ENCODE peak calls at places on chromosomes 3 and 15, in four cellular contexts. F, Z, W and Q are unnamed samples.

GRCh38 chr3:113117511-113118302 is 93.7 kb upstream of the BOC start:
- DNase-seq in F (peak), Z (no peak), W (peak), Q (peak)

GRCh38 chr3:64730651-64731050 is 42.9 kb upstream of the ADAMTS9 start:
- DNase-seq in F (no peak), Z (peak), W (no peak), Q (no peak)

GRCh38 chr3:195159117-195159818 is 111.7 kb downstream of the XXYLT1 start:
- DNase-seq in F (no peak), Z (no peak), W (no peak), Q (no peak)

GRCh38 chr3:159185443-159186050 is 383.7 kb downstream of the MFSD1 start:
- DNase-seq in F (no peak), Z (no peak), W (peak), Q (no peak)

GRCh38 chr15:92733090-92733933 is 77.7 kb upstream of the FAM174B start:
- DNase-seq in F (no peak), Z (no peak), W (no peak), Q (no peak)

GRCh38 chr3:52704611-52705437 is 767 bp downstream of the GLT8D1 start:
- DNase-seq in F (no peak), Z (peak), W (peak), Q (peak)

GRCh38 chr15:61169904-61170695 is 59.0 kb downstream of the RORA start:
- DNase-seq in F (no peak), Z (no peak), W (no peak), Q (no peak)

GRCh38 chr3:142274908-142275307 is 49.5 kb upstream of the GK5 start:
- DNase-seq in F (no peak), Z (no peak), W (no peak), Q (no peak)

GRCh38 chr3:145735631-145736030 is 425.4 kb downstream of the PLOD2 start:
- DNase-seq in F (no peak), Z (no peak), W (no peak), Q (peak)

GRCh38 chr15:29438714-29439076 is 169.1 kb upstream of the NSMCE3 start:
- DNase-seq in F (no peak), Z (no peak), W (no peak), Q (no peak)

GRCh38 chr3:175342196-175342595 is 483.1 kb downstream of the NAALADL2 start:
- DNase-seq in F (no peak), Z (no peak), W (peak), Q (no peak)

GRCh38 chr15:56919708-56920637 is 1.5 kb downstream of the TCF12 start:
- DNase-seq in F (no peak), Z (peak), W (peak), Q (peak)

GRCh38 chr3:192915724-192916123 is 1.9 kb downstream of the MB21D2 start:
- DNase-seq in F (no peak), Z (no peak), W (peak), Q (no peak)

GRCh38 chr3:14514323-14514720 is 25.8 kb downstream of the GRIP2 start:
- DNase-seq in F (no peak), Z (no peak), W (no peak), Q (no peak)

GRCh38 chr3:3053974-3054373 is 56.2 kb downstream of the IL5RA start:
- DNase-seq in F (no peak), Z (no peak), W (no peak), Q (peak)

GRCh38 chr15:85646538-85647091 is 148.1 kb downstream of the KLHL25 start:
- DNase-seq in F (no peak), Z (no peak), W (peak), Q (peak)

GRCh38 chr3:27939940-27940339 is 217.8 kb upstream of the EOMES start:
- DNase-seq in F (no peak), Z (no peak), W (peak), Q (peak)

GRCh38 chr3:32733631-32734229 is 48.7 kb downstream of the CNOT10 start:
- DNase-seq in F (no peak), Z (no peak), W (peak), Q (peak)

GRCh38 chr15:70479785-70480184 is 283.6 kb downstream of the UACA start:
- DNase-seq in F (no peak), Z (no peak), W (no peak), Q (no peak)

GRCh38 chr3:143775401-143775970 is 72.8 kb downstream of the SLC9A9 start:
- DNase-seq in F (peak), Z (no peak), W (peak), Q (peak)

GRCh38 chr3:150247456-150247855 is 160.6 kb upstream of the TSC22D2 start:
- DNase-seq in F (no peak), Z (no peak), W (no peak), Q (no peak)

GRCh38 chr15:47685141-47685870 is 32.0 kb upstream of the SEMA6D start:
- DNase-seq in F (no peak), Z (no peak), W (peak), Q (peak)

GRCh38 chr3:49164983-49165720 is 979 bp downstream of the CCDC71 start:
- DNase-seq in F (no peak), Z (no peak), W (peak), Q (no peak)

GRCh38 chr3:192409838-192410683 is 317.3 kb downstream of the FGF12 start:
- DNase-seq in F (peak), Z (no peak), W (no peak), Q (no peak)

GRCh38 chr15:77282333-77282732 is 137.6 kb downstream of the PEAK1 start:
- DNase-seq in F (no peak), Z (peak), W (peak), Q (peak)

GRCh38 chr3:46670000-46670890 is 23.2 kb downstream of the ALS2CL start:
- DNase-seq in F (no peak), Z (peak), W (no peak), Q (no peak)

GRCh38 chr3:179227349-179227748 is 23.6 kb downstream of the KCNMB3 start:
- DNase-seq in F (no peak), Z (no peak), W (peak), Q (no peak)

GRCh38 chr3:112579697-112580096 is 17.9 kb downstream of the SLC35A5 start:
- DNase-seq in F (no peak), Z (no peak), W (peak), Q (peak)

GRCh38 chr15:90679959-90680358 is 37.2 kb upstream of the BLM start:
- DNase-seq in F (no peak), Z (no peak), W (no peak), Q (no peak)

GRCh38 chr15:67542462-67543347 is at the start of gene MAP2K5:
- DNase-seq in F (peak), Z (peak), W (peak), Q (peak)

GRCh38 chr3:58411036-58411435 is 22.6 kb downstream of the PDHB start:
- DNase-seq in F (no peak), Z (no peak), W (peak), Q (no peak)

GRCh38 chr3:119338749-119339148 is 44.6 kb downstream of the ARHGAP31 start:
- DNase-seq in F (no peak), Z (no peak), W (peak), Q (no peak)

GRCh38 chr3:72234394-72234793 is 449.4 kb upstream of the PROK2 start:
- DNase-seq in F (no peak), Z (no peak), W (peak), Q (peak)

GRCh38 chr3:196007744-196008143 is 74.1 kb downstream of the TFRC start:
- DNase-seq in F (no peak), Z (no peak), W (no peak), Q (no peak)

GRCh38 chr3:29440321-29441019 is 159.6 kb downstream of the RBMS3 start:
- DNase-seq in F (peak), Z (no peak), W (no peak), Q (peak)